ENCODE peak calls at places on chromosomes 3 and 15, in five cellular contexts. Y is mesenchymal stem cell, F is neuronal stem cell, P is IMR-90, N is mesendoderm. I is an unnamed sample. For H3K36me3, the result is how much of the 10 kb centered on the place peaks cover.

GRCh38 chr3:157075693-157076420 is 84.1 kb downstream of the CCNL1 start:
- DNase-seq in Y (peak), F (no peak), P (no peak), N (no peak), I (no peak)

GRCh38 chr3:195255571-195256501 is 15.1 kb downstream of the XXYLT1 start:
- DNase-seq in Y (no peak), F (no peak), P (no peak), N (no peak), I (peak)

GRCh38 chr3:11720220-11721113 is 76.8 kb upstream of the VGLL4 start:
- DNase-seq in Y (peak), F (peak), P (peak), N (peak), I (peak)

GRCh38 chr15:101329867-101330380 is 34.9 kb upstream of the SNRPA1 start:
- DNase-seq in Y (no peak), F (no peak), P (no peak), N (no peak), I (peak)

GRCh38 chr15:80568876-80569605 is 126.1 kb upstream of the ABHD17C start:
- DNase-seq in Y (no peak), F (no peak), P (peak), N (no peak), I (no peak)

GRCh38 chr3:117399311-117400068 is 689.9 kb downstream of the TUSC7 start:
- DNase-seq in Y (peak), F (peak), P (peak), N (peak), I (peak)

GRCh38 chr3:171347017-171347979 is 112.9 kb downstream of the TNIK start:
- DNase-seq in Y (peak), F (no peak), P (peak), N (peak), I (no peak)

GRCh38 chr3:42353632-42354031 is 56.8 kb downstream of the LYZL4 start:
- DNase-seq in Y (no peak), F (no peak), P (no peak), N (no peak), I (no peak)

GRCh38 chr3:1087066-1087555 is 5.7 kb upstream of the CNTN6 start:
- DNase-seq in Y (peak), F (no peak), P (peak), N (peak), I (no peak)

GRCh38 chr3:43215684-43216336 is 70.5 kb upstream of the SNRK start:
- DNase-seq in Y (no peak), F (no peak), P (no peak), N (no peak), I (no peak)

GRCh38 chr3:4520013-4520881 is 27.1 kb downstream of the ITPR1 start:
- DNase-seq in Y (no peak), F (no peak), P (no peak), N (no peak), I (no peak)

GRCh38 chr3:3902156-3902555 is 102.9 kb downstream of the LRRN1 start:
- DNase-seq in Y (no peak), F (no peak), P (no peak), N (no peak), I (no peak)

GRCh38 chr3:9883676-9884554 is 3.9 kb upstream of the CIDEC start:
- DNase-seq in Y (peak), F (no peak), P (peak), N (peak), I (no peak)

GRCh38 chr15:92819312-92820232 is 80.6 kb upstream of the CHD2 start:
- DNase-seq in Y (peak), F (no peak), P (no peak), N (peak), I (no peak)

GRCh38 chr15:59401810-59402569 is 29.3 kb upstream of the MYO1E start:
- DNase-seq in Y (no peak), F (no peak), P (no peak), N (no peak), I (no peak)

GRCh38 chr15:67188551-67189218 is 65.8 kb downstream of the AAGAB start:
- DNase-seq in Y (no peak), F (no peak), P (peak), N (no peak), I (no peak)

GRCh38 chr3:71930056-71930991 is 145.4 kb upstream of the PROK2 start:
- DNase-seq in Y (peak), F (peak), P (peak), N (peak), I (peak)

GRCh38 chr3:86793786-86794185 is 197.2 kb downstream of the VGLL3 start:
- DNase-seq in Y (peak), F (no peak), P (peak), N (peak), I (peak)

GRCh38 chr3:38655708-38656300 is 6.3 kb upstream of the SCN5A start:
- DNase-seq in Y (peak), F (no peak), P (peak), N (peak), I (no peak)

GRCh38 chr3:38658886-38659285 is 9.4 kb upstream of the SCN5A start:
- DNase-seq in Y (no peak), F (no peak), P (no peak), N (peak), I (no peak)

GRCh38 chr3:38653685-38654537 is 4.4 kb upstream of the SCN5A start:
- DNase-seq in Y (no peak), F (no peak), P (no peak), N (no peak), I (no peak)

GRCh38 chr3:38652934-38653333 is 3.4 kb upstream of the SCN5A start:
- DNase-seq in Y (no peak), F (no peak), P (no peak), N (no peak), I (no peak)

GRCh38 chr3:38657369-38657768 is 7.9 kb upstream of the SCN5A start:
- DNase-seq in Y (no peak), F (no peak), P (no peak), N (no peak), I (no peak)
- H2BK15ac ChIP-seq in Y (no peak), F (no peak), P (no peak), N (no peak), I (no peak)

GRCh38 chr3:55646121-55646520 is 159.0 kb upstream of the WNT5A start:
- DNase-seq in Y (no peak), F (no peak), P (no peak), N (no peak), I (no peak)
- H3K4ac ChIP-seq in Y (no peak), F (no peak), P (no peak), N (no peak), I (no peak)

DNA sequence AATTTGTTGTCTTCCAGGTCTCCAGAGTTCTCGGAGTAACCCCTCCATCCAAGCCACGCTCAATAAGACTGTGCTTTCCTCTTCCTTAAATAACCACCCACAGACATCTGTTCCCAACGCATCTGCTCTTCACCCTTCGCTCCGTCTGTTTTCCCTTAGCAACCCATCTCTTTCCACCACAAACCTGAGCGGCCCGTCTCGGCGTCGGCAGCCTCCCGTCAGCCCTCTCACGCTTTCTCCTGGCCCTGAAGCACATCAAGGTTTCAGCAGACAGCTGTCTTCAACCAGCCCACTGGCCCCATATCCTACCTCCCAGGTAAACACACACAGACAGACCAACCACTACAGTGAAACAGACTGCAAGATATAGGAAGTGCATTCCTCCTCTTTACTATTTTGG is 87.9 kb upstream of the BLM start:
- DNase-seq in Y (no peak), F (no peak), P (no peak), N (no peak), I (no peak)
- H3K36me3 ChIP-seq in Y (half or more), F (half or more), P (half or more), N (under half), I (under half)

GRCh38 chr3:16482194-16482769 is 31.2 kb downstream of the RFTN1 start:
- DNase-seq in Y (peak), F (no peak), P (no peak), N (no peak), I (no peak)
- H2BK15ac ChIP-seq in Y (no peak), F (no peak), P (peak), N (no peak), I (no peak)

DNA sequence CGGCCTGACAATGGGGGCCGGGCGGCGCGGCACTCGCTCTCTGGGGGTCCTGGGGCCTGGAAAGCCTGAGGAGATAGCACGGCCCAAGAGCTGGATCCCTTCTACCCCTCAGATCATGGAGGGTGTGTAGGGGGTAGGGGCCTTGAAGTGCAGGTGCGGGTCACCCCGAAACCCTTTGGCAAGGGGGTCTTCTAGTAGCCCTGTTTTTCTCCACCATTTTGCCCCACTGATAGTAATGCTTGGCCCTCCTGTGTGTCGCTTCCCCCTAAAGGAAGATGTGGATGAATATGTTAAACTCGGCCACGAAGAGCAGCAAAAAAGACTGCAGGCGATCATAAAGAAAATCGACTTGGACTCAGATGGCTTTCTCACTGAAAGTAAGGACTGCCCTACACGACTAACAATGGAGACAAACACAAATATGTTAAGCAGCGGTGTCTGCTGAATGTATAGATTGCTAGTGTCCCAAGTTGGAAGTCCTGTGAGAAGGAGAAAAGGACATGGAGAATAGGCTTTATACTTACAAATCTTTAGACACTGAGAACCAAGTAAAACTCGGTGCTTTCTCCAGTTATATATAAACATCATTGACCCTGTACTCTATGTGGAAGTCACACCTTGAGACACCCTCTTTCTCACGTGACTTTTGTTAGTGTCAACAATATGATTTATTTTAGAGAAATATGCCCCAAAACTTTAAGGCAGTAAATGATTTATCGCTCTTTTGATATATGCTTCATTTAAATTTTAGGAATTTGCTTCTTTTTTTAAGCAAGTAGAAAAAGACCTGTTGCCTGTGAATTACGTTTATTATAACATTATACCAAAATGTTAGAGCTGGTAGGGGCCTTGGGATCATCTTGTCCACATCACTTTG is 779 bp downstream of the RCN2 start:
- DNase-seq in Y (peak), F (no peak), P (peak), N (peak), I (no peak)
- H3K4ac ChIP-seq in Y (peak), F (peak), P (peak), N (peak), I (no peak)

DNA sequence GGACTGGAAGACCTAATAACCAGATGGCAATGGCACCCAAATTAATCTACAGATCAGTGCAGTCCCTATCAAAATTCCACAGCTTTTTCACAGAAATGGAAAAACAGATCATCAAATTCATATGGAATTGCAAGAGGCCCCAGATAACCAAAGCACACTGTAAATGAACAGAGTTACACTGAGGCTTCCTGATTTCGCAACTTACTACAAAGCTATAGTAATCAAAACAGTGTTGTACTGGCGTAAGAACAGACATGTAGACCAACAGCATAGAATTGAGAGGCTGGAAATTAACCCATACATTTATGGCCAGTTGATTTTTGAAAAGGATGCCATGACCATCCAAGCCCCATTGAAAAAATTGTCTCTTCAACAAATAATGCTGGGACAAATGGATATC is 16.2 kb downstream of the XPC start:
- DNase-seq in Y (no peak), F (no peak), P (no peak), N (no peak), I (no peak)
- H3K36me3 ChIP-seq in Y (half or more), F (half or more), P (half or more), N (under half), I (under half)